ENCODE peak calls at places on chromosomes 1 and 21, in six cellular contexts. T is endothelial cell of umbilical vein, J is A549, B is K562, P is HepG2, D is GM12878. C is an unnamed sample.

GRCh38 chr1:174289644-174290310 is 130.5 kb downstream of the RABGAP1L start:
- DNase-seq in T (no peak), J (no peak), B (no peak), P (no peak), D (no peak), C (no peak)

GRCh38 chr1:45353685-45354084 is 13.4 kb upstream of the MUTYH start:
- DNase-seq in T (no peak), J (no peak), B (no peak), P (no peak), D (no peak), C (no peak)

GRCh38 chr1:200302893-200303250 is 107.0 kb downstream of the ZNF281 start:
- DNase-seq in T (peak), J (no peak), B (no peak), P (no peak), D (no peak), C (no peak)

GRCh38 chr1:193025218-193025617 is 33.9 kb downstream of the UCHL5 start:
- DNase-seq in T (no peak), J (no peak), B (no peak), P (no peak), D (no peak), C (no peak)

GRCh38 chr1:25744140-25744581 is 55.8 kb upstream of the SELENON start:
- DNase-seq in T (peak), J (peak), B (peak), P (no peak), D (no peak), C (no peak)

GRCh38 chr1:45654540-45655280 is 30.9 kb upstream of the CCDC17 start:
- DNase-seq in T (no peak), J (no peak), B (no peak), P (no peak), D (no peak), C (no peak)

GRCh38 chr1:107767156-107767582 is 197.8 kb downstream of the VAV3 start:
- DNase-seq in T (peak), J (no peak), B (no peak), P (no peak), D (no peak), C (no peak)

GRCh38 chr1:230143534-230143933 is 76.5 kb downstream of the GALNT2 start:
- DNase-seq in T (no peak), J (no peak), B (peak), P (no peak), D (no peak), C (no peak)

GRCh38 chr1:212980123-212980800 is 29.9 kb downstream of the VASH2 start:
- DNase-seq in T (no peak), J (no peak), B (peak), P (no peak), D (no peak), C (no peak)

GRCh38 chr1:91124290-91124975 is 102.6 kb upstream of the ZNF644 start:
- DNase-seq in T (no peak), J (no peak), B (no peak), P (no peak), D (no peak), C (no peak)

GRCh38 chr1:210123924-210124589 is 108.5 kb upstream of the SERTAD4 start:
- DNase-seq in T (peak), J (peak), B (no peak), P (no peak), D (no peak), C (no peak)

GRCh38 chr1:82042306-82042705 is 241.6 kb downstream of the ADGRL2 start:
- DNase-seq in T (no peak), J (no peak), B (no peak), P (no peak), D (no peak), C (peak)

GRCh38 chr1:15851251-15852035 is 3.9 kb downstream of the SPEN start:
- DNase-seq in T (peak), J (no peak), B (peak), P (no peak), D (no peak), C (no peak)

GRCh38 chr1:82560566-82560965 is 759.8 kb downstream of the ADGRL2 start:
- DNase-seq in T (no peak), J (no peak), B (no peak), P (no peak), D (no peak), C (no peak)

GRCh38 chr1:94969137-94969536 is 42.2 kb upstream of the CNN3 start:
- DNase-seq in T (no peak), J (no peak), B (no peak), P (no peak), D (no peak), C (no peak)

GRCh38 chr1:230163205-230163604 is 96.2 kb downstream of the GALNT2 start:
- DNase-seq in T (no peak), J (no peak), B (no peak), P (no peak), D (no peak), C (no peak)

GRCh38 chr1:246338098-246338497 is 169.0 kb downstream of the SMYD3 start:
- DNase-seq in T (no peak), J (no peak), B (peak), P (no peak), D (no peak), C (no peak)

GRCh38 chr21:46011267-46011967 is 29.8 kb downstream of the COL6A1 start:
- DNase-seq in T (no peak), J (no peak), B (no peak), P (no peak), D (no peak), C (no peak)

GRCh38 chr1:53769780-53770179 is 30.8 kb upstream of the GLIS1 start:
- DNase-seq in T (no peak), J (no peak), B (no peak), P (no peak), D (no peak), C (no peak)

GRCh38 chr1:11479375-11479979 is 522 bp downstream of the DISP3 start:
- DNase-seq in T (peak), J (no peak), B (no peak), P (no peak), D (no peak), C (no peak)

GRCh38 chr21:42633858-42634257 is 19.6 kb upstream of the PDE9A start:
- DNase-seq in T (no peak), J (no peak), B (no peak), P (no peak), D (no peak), C (no peak)

GRCh38 chr1:203289281-203289981 is 15.9 kb upstream of the BTG2 start:
- DNase-seq in T (no peak), J (no peak), B (peak), P (no peak), D (peak), C (peak)

GRCh38 chr1:203287896-203288295 is 17.4 kb upstream of the BTG2 start:
- DNase-seq in T (no peak), J (no peak), B (no peak), P (no peak), D (no peak), C (no peak)

GRCh38 chr1:203286161-203286984 is 18.9 kb upstream of the BTG2 start:
- DNase-seq in T (peak), J (no peak), B (no peak), P (no peak), D (no peak), C (peak)

GRCh38 chr1:203288351-203288894 is 16.9 kb upstream of the BTG2 start:
- DNase-seq in T (no peak), J (no peak), B (no peak), P (no peak), D (no peak), C (no peak)

DNA sequence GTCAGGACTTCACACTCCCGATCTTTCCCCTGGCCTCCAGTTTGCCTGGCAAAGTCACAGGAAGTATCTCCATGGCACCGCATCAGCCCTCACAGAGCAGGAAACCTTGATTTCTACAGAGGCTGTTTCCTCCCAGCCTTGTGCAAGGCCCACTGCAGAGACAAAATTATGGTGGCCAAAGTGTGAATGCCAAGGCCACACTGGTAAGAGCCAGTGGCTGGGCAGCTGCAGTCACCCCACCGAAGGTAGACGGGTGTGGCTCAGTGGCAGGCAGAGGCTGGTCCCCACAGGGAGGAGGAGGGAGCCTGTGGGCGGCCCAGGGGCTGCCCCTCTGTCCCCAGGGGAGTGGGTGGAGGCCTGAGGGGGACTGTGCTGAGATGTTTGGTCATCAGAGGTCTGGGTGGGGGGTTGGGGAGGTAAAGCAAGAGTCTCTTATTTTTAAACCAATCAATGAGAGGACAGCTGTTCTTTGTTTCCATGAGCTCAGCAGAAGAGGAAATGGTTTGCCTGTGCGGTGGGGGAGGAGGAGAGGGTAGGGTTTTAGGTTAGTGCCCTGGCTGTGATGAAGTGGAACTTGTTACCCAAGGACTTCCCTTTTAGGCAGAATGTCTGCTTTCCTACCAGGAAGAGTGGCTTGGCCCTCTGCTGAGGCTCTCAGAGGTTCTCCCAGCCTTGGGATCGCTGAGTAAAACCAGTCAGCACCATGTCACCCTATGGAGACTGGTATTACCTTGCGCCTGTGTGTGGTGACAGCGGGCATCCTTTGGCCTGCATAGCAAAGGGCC is 18.0 kb upstream of the BTG2 start:
- DNase-seq in T (peak), J (no peak), B (peak), P (no peak), D (peak), C (peak)
- TF ChIP-seq POLR2A in T (no peak), J (no peak), B (no peak), P (no peak), D (peak), C (no peak)

GRCh38 chr1:97071163-97071562 is 349.6 kb downstream of the PTBP2 start:
- DNase-seq in T (no peak), J (no peak), B (no peak), P (no peak), D (no peak), C (no peak)
- TF ChIP-seq MYC in T (no peak), J (no peak), B (no peak), P (no peak), D (no peak), C (no peak)

GRCh38 chr1:57296726-57297252 is 127.1 kb downstream of the DAB1 start:
- DNase-seq in T (no peak), J (no peak), B (no peak), P (no peak), D (no peak), C (no peak)

GRCh38 chr1:57295326-57295725 is 128.5 kb downstream of the DAB1 start:
- DNase-seq in T (no peak), J (no peak), B (no peak), P (no peak), D (no peak), C (no peak)

GRCh38 chr1:57293214-57293613 is 130.6 kb downstream of the DAB1 start:
- DNase-seq in T (no peak), J (no peak), B (no peak), P (no peak), D (no peak), C (no peak)
- TF ChIP-seq CTCF in T (no peak), J (no peak), B (no peak), P (no peak), D (no peak), C (no peak)

GRCh38 chr1:36398370-36398977 is 766 bp upstream of the LSM10 start:
- DNase-seq in T (no peak), J (no peak), B (no peak), P (no peak), D (no peak), C (no peak)

GRCh38 chr1:36400514-36400824 is 2.8 kb upstream of the LSM10 start:
- DNase-seq in T (no peak), J (no peak), B (no peak), P (no peak), D (no peak), C (no peak)

GRCh38 chr1:36397083-36397377 is 678 bp downstream of the LSM10 start:
- DNase-seq in T (no peak), J (no peak), B (no peak), P (no peak), D (no peak), C (no peak)

GRCh38 chr1:36396359-36396758 is 1.3 kb downstream of the LSM10 start:
- DNase-seq in T (no peak), J (no peak), B (no peak), P (no peak), D (no peak), C (no peak)

DNA sequence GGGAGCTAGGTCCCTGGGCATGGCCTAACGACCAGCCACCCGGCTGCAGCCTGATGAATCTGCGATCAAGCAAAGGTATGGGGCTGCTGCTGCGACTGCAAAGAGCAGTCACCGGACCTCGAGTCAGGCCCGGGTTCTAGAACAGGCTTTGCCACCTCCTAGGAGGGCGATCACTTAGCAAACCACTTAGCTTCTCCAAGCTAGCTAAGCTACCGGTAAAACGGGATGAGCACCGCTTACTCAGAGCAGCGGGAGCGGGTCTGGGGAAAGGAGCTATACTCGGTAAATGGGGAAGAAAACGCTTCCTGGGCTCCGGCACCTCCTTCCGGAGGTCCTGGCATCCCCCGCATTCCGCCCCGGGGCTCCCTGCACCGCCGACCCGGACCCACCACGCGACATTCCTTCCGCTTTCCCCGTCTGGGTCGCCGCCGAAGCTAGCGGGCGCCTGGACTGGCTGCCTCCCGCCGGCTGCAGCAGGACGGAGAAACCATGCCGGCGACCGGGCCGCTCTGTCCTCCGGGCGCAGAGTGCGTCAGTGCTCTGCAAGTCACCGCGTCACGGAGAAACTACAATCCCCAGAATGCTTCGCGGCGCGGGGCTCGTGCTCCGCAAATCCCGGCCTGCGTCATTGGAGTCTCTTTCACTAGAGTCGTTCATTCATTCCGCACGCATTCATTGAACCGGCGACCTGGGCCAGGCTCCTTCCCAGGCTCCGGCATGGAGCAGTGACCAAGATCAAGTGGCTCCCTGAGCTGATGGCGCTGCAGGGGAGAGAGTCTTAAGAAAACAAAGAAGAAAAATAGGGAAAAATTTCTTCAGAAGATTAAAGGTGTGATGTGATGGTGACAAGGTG is at the start of gene LSM10:
- DNase-seq in T (peak), J (peak), B (peak), P (peak), D (peak), C (peak)
- TF ChIP-seq POLR2A in T (peak), J (peak), B (peak), P (peak), D (peak), C (peak)

GRCh38 chr1:203624341-203624712 is 2.3 kb upstream of the ATP2B4 start:
- DNase-seq in T (no peak), J (no peak), B (no peak), P (no peak), D (no peak), C (peak)

GRCh38 chr1:203619091-203619780 is 7.4 kb upstream of the ATP2B4 start:
- DNase-seq in T (no peak), J (no peak), B (no peak), P (no peak), D (no peak), C (no peak)

GRCh38 chr1:203625623-203626189 is 926 bp upstream of the ATP2B4 start:
- DNase-seq in T (peak), J (no peak), B (peak), P (peak), D (peak), C (peak)

GRCh38 chr1:203622486-203622885 is 4.1 kb upstream of the ATP2B4 start:
- DNase-seq in T (no peak), J (no peak), B (no peak), P (no peak), D (no peak), C (no peak)

GRCh38 chr1:203621559-203622130 is 5.0 kb upstream of the ATP2B4 start:
- DNase-seq in T (no peak), J (no peak), B (no peak), P (no peak), D (no peak), C (no peak)
- TF ChIP-seq MYC in T (no peak), J (no peak), B (no peak), P (no peak), D (no peak), C (no peak)

GRCh38 chr1:43997295-43997694 is 5.9 kb downstream of the CCDC24 start:
- DNase-seq in T (no peak), J (no peak), B (no peak), P (no peak), D (no peak), C (no peak)
- TF ChIP-seq CTCF in T (no peak), J (no peak), B (no peak), P (no peak), D (no peak), C (no peak)